ENCODE peak calls at places on chromosomes 11 and 22, in seven cellular contexts. G is HTR-8/SVneo, Y is cardiac fibroblast, X is fibroblast of mammary gland, Q is mesenchymal stem cell, W is lung microvascular endothelial cell, J is dorsolateral prefrontal cortex. P is an unnamed sample.

GRCh38 chr11:57133616-57134015 is 48.1 kb upstream of the LRRC55 start:
- DNase-seq in W (no peak), X (no peak), Y (no peak), J (no peak), G (no peak), Q (no peak), P (no peak)

GRCh38 chr11:32388871-32389770 is 46.2 kb downstream of the WT1 start:
- DNase-seq in J (no peak), X (no peak), Y (peak; percentile 44), Q (no peak), G (no peak), W (no peak), P (no peak)

GRCh38 chr11:65254724-65255123 is 7.0 kb upstream of the POLA2 start:
- DNase-seq in G (no peak), X (peak; percentile 25), Q (no peak), J (no peak), W (no peak), Y (peak; percentile 53), P (no peak)

GRCh38 chr11:2518112-2518982 is 73.5 kb downstream of the KCNQ1 start:
- DNase-seq in Y (no peak), J (peak; percentile 15), W (no peak), G (no peak), Q (no peak), X (no peak), P (no peak)

GRCh38 chr11:93253111-93253510 is 55.3 kb upstream of the SLC36A4 start:
- DNase-seq in X (no peak), J (no peak), Y (no peak), W (no peak), G (no peak), Q (no peak), P (no peak)

GRCh38 chr11:119589011-119589410 is 140.0 kb downstream of the NECTIN1 start:
- DNase-seq in Q (no peak), J (peak; percentile 83), X (no peak), W (no peak), Y (no peak), G (no peak), P (no peak)

GRCh38 chr11:2308713-2309112 is 6.9 kb downstream of the TSPAN32 start:
- DNase-seq in G (no peak), Y (no peak), X (no peak), J (no peak), Q (no peak), W (no peak), P (no peak)

GRCh38 chr11:58968251-58968711 is 29.0 kb downstream of the GLYATL1 start:
- DNase-seq in X (no peak), Y (no peak), G (no peak), J (no peak), W (no peak), Q (no peak), P (no peak)

GRCh38 chr11:777288-778255 is at the start of gene GATD1:
- DNase-seq in J (peak; percentile 76), G (peak; percentile 98), Q (peak; percentile 83), Y (peak; percentile 78), X (peak; percentile 74), W (peak; percentile 92), P (peak; percentile 86)

GRCh38 chr22:35400335-35400680 is 368 bp downstream of the MCM5 start:
- DNase-seq in Y (no peak), G (no peak), W (no peak), J (no peak), Q (no peak), X (no peak), P (no peak)

GRCh38 chr22:40024201-40025061 is 29.7 kb downstream of the FAM83F start:
- DNase-seq in J (peak; percentile 62), W (peak; percentile 68), X (peak; percentile 61), Q (peak; percentile 71), G (peak; percentile 84), Y (peak; percentile 71), P (peak; percentile 67)

GRCh38 chr11:123438191-123438627 is 8.1 kb downstream of the GRAMD1B start:
- DNase-seq in W (no peak), G (no peak), X (no peak), Q (no peak), Y (no peak), J (no peak), P (no peak)

GRCh38 chr11:120267319-120267718 is 27.4 kb downstream of the POU2F3 start:
- DNase-seq in X (no peak), W (no peak), G (no peak), Q (no peak), J (no peak), Y (no peak), P (no peak)

GRCh38 chr22:29205598-29206371 is at the start of gene EMID1:
- DNase-seq in Y (peak; percentile 9), X (peak; percentile 4), Q (peak; percentile 42), W (peak; percentile 62), J (no peak), G (peak; percentile 35), P (peak; percentile 12)

GRCh38 chr11:44886765-44887164 is 63.9 kb downstream of the TP53I11 start:
- DNase-seq in G (no peak), J (no peak), Q (peak; percentile 78), X (peak; percentile 64), W (peak; percentile 54), Y (peak; percentile 46), P (no peak)

GRCh38 chr11:113249491-113249763 is 65.0 kb upstream of the TTC12 start:
- DNase-seq in Y (no peak), W (no peak), J (no peak), X (peak; percentile 5), G (no peak), Q (no peak), P (peak; percentile 12)

GRCh38 chr11:2811206-2812091 is 74.1 kb downstream of the CDKN1C start:
- DNase-seq in J (no peak), W (no peak), X (no peak), Y (no peak), G (no peak), Q (no peak), P (no peak)

GRCh38 chr11:2294340-2295290 is 7.1 kb downstream of the C11orf21 start:
- DNase-seq in W (no peak), J (peak; percentile 21), X (no peak), Q (no peak), Y (no peak), G (no peak), P (no peak)

GRCh38 chr11:37504066-37504611 is 906.1 kb upstream of the RAG2 start:
- DNase-seq in W (no peak), Q (peak; percentile 80), X (peak; percentile 88), Y (peak; percentile 87), G (peak; percentile 48), J (no peak), P (peak; percentile 92)

GRCh38 chr11:129722529-129722928 is 93.1 kb upstream of the TMEM45B start:
- DNase-seq in Q (no peak), X (no peak), G (no peak), J (no peak), W (no peak), Y (no peak), P (no peak)

GRCh38 chr22:35914665-35915476 is 113.8 kb downstream of the RBFOX2 start:
- DNase-seq in J (peak; percentile 72), G (peak; percentile 65), X (peak; percentile 91), W (peak; percentile 61), Q (peak; percentile 95), Y (peak; percentile 94), P (peak; percentile 89)

GRCh38 chr11:6472934-6473333 is 807 bp downstream of the TRIM3 start:
- DNase-seq in Y (no peak), G (no peak), W (no peak), J (no peak), Q (no peak), X (no peak), P (no peak)

GRCh38 chr11:61378713-61379313 is 13.6 kb upstream of the TMEM216 start:
- DNase-seq in X (peak; percentile 98), W (no peak), G (peak; percentile 67), Y (peak; percentile 99), Q (peak; percentile 94), J (no peak), P (peak; percentile 77)

GRCh38 chr11:48012051-48012391 is 31.7 kb downstream of the PTPRJ start:
- DNase-seq in X (no peak), Q (no peak), Y (no peak), J (no peak), W (no peak), G (no peak), P (no peak)

GRCh38 chr22:19180740-19181410 is 2.3 kb upstream of the SLC25A1 start:
- DNase-seq in G (no peak), Y (no peak), X (no peak), J (no peak), Q (no peak), W (no peak), P (no peak)

GRCh38 chr11:102111787-102112653 is 1.8 kb downstream of the YAP1 start:
- DNase-seq in X (peak; percentile 96), Y (peak; percentile 92), J (no peak), W (peak; percentile 81), G (peak; percentile 74), Q (peak; percentile 91), P (peak; percentile 98)

GRCh38 chr11:121318848-121319834 is 26.6 kb downstream of the SC5D start:
- DNase-seq in Y (peak; percentile 67), Q (peak; percentile 60), W (peak; percentile 53), G (peak; percentile 40), X (peak; percentile 55), J (no peak), P (peak; percentile 74)

GRCh38 chr22:46090051-46090591 is 60.2 kb upstream of the PPARA start:
- DNase-seq in W (peak; percentile 86), X (peak; percentile 72), Q (no peak), Y (peak; percentile 55), G (no peak), J (no peak), P (no peak)